ENCODE peak calls at places on chromosomes 6 and 20, in seven cellular contexts. T is IMR-90, Q is K562, N is HepG2, E is SK-N-SH, Y is H1, H is GM12878. J is an unnamed sample.

GRCh38 chr20:49063279-49063678 is 17.2 kb downstream of the CSE1L start:
- DNase-seq in T (no peak), Q (no peak), N (no peak), E (no peak), Y (no peak), H (no peak), J (no peak)

GRCh38 chr6:25303234-25303633 is 24.1 kb downstream of the CARMIL1 start:
- DNase-seq in T (no peak), Q (no peak), N (no peak), E (no peak), Y (no peak), H (no peak), J (no peak)

GRCh38 chr6:126308367-126308766 is 31.5 kb upstream of the CENPW start:
- DNase-seq in T (no peak), Q (no peak), N (no peak), E (no peak), Y (no peak), H (no peak), J (no peak)

GRCh38 chr6:145155873-145156782 is 579.2 kb downstream of the EPM2A start:
- DNase-seq in T (no peak), Q (no peak), N (no peak), E (no peak), Y (no peak), H (no peak), J (no peak)

GRCh38 chr20:41001497-41001896 is 27.1 kb upstream of the TOP1 start:
- DNase-seq in T (peak; percentile 33), Q (no peak), N (no peak), E (no peak), Y (no peak), H (no peak), J (no peak)

GRCh38 chr6:28947831-28948270 is 24.1 kb upstream of the TRIM27 start:
- DNase-seq in T (peak; percentile 59), Q (no peak), N (peak; percentile 94), E (no peak), Y (peak; percentile 10), H (no peak), J (no peak)

GRCh38 chr6:1496836-1497592 is 107.6 kb downstream of the FOXF2 start:
- DNase-seq in T (no peak), Q (no peak), N (no peak), E (no peak), Y (no peak), H (no peak), J (no peak)

GRCh38 chr6:167096991-167097390 is 25.9 kb upstream of the CCR6 start:
- DNase-seq in T (no peak), Q (no peak), N (no peak), E (no peak), Y (no peak), H (no peak), J (no peak)

GRCh38 chr6:139990865-139991264 is 616.4 kb upstream of the CITED2 start:
- DNase-seq in T (peak; percentile 52), Q (no peak), N (no peak), E (no peak), Y (no peak), H (no peak), J (no peak)

GRCh38 chr6:36123270-36124139 is 6.8 kb upstream of the MAPK13 start:
- DNase-seq in T (peak; percentile 69), Q (peak; percentile 93), N (peak; percentile 83), E (peak; percentile 89), Y (peak; percentile 93), H (no peak), J (peak; percentile 73)

GRCh38 chr6:156655267-156655918 is 121.8 kb upstream of the ARID1B start:
- DNase-seq in T (no peak), Q (no peak), N (no peak), E (no peak), Y (peak; percentile 68), H (no peak), J (no peak)

GRCh38 chr6:29477923-29478450 is 9.8 kb downstream of the MAS1L start:
- DNase-seq in T (no peak), Q (no peak), N (no peak), E (no peak), Y (no peak), H (no peak), J (no peak)

GRCh38 chr6:162817196-162817595 is 89.4 kb downstream of the PACRG start:
- DNase-seq in T (no peak), Q (no peak), N (no peak), E (no peak), Y (no peak), H (no peak), J (no peak)

GRCh38 chr6:106163446-106163965 is 77.4 kb downstream of the PRDM1 start:
- DNase-seq in T (peak; percentile 76), Q (no peak), N (no peak), E (no peak), Y (no peak), H (peak; percentile 69), J (no peak)

GRCh38 chr6:152642578-152643375 is 5.6 kb upstream of the SYNE1 start:
- DNase-seq in T (peak; percentile 55), Q (no peak), N (peak; percentile 53), E (peak; percentile 61), Y (peak; percentile 60), H (no peak), J (peak; percentile 78)
- TF ChIP-seq RFX5 in T (no peak), Q (no peak), N (no peak), E (no peak), Y (no peak), H (no peak), J (no peak)

GRCh38 chr6:27318973-27319372 is 6.9 kb upstream of the POM121L2 start:
- DNase-seq in T (no peak), Q (no peak), N (no peak), E (no peak), Y (no peak), H (no peak), J (no peak)

GRCh38 chr6:27321370-27321769 is 9.3 kb upstream of the POM121L2 start:
- DNase-seq in T (no peak), Q (no peak), N (no peak), E (no peak), Y (no peak), H (no peak), J (no peak)

GRCh38 chr6:27327023-27327742 is 15.1 kb upstream of the POM121L2 start:
- DNase-seq in T (no peak), Q (no peak), N (no peak), E (no peak), Y (no peak), H (no peak), J (no peak)

GRCh38 chr6:27321901-27322300 is 9.8 kb upstream of the POM121L2 start:
- DNase-seq in T (no peak), Q (no peak), N (no peak), E (no peak), Y (no peak), H (no peak), J (no peak)
- TF ChIP-seq RFX5 in T (no peak), Q (no peak), N (no peak), E (no peak), Y (no peak), H (no peak), J (no peak)

GRCh38 chr20:24131684-24132083 is 143.1 kb upstream of the GGTLC1 start:
- DNase-seq in T (no peak), Q (no peak), N (no peak), E (no peak), Y (no peak), H (no peak), J (no peak)
- TF ChIP-seq RFX5 in T (no peak), Q (no peak), N (no peak), E (no peak), Y (no peak), H (no peak), J (no peak)

GRCh38 chr6:3022765-3023662 is 23.3 kb downstream of the NQO2 start:
- DNase-seq in T (no peak), Q (no peak), N (no peak), E (no peak), Y (no peak), H (no peak), J (peak; percentile 16)

GRCh38 chr6:3031857-3032256 is 32.2 kb downstream of the NQO2 start:
- DNase-seq in T (no peak), Q (no peak), N (peak; percentile 43), E (no peak), Y (no peak), H (no peak), J (no peak)

GRCh38 chr6:3032986-3033385 is 33.3 kb downstream of the NQO2 start:
- DNase-seq in T (peak; percentile 61), Q (no peak), N (no peak), E (no peak), Y (no peak), H (no peak), J (no peak)

GRCh38 chr6:3023663-3024483 is 24.2 kb downstream of the NQO2 start:
- DNase-seq in T (peak; percentile 86), Q (peak; percentile 96), N (no peak), E (no peak), Y (peak; percentile 86), H (peak; percentile 63), J (peak; percentile 80)

DNA sequence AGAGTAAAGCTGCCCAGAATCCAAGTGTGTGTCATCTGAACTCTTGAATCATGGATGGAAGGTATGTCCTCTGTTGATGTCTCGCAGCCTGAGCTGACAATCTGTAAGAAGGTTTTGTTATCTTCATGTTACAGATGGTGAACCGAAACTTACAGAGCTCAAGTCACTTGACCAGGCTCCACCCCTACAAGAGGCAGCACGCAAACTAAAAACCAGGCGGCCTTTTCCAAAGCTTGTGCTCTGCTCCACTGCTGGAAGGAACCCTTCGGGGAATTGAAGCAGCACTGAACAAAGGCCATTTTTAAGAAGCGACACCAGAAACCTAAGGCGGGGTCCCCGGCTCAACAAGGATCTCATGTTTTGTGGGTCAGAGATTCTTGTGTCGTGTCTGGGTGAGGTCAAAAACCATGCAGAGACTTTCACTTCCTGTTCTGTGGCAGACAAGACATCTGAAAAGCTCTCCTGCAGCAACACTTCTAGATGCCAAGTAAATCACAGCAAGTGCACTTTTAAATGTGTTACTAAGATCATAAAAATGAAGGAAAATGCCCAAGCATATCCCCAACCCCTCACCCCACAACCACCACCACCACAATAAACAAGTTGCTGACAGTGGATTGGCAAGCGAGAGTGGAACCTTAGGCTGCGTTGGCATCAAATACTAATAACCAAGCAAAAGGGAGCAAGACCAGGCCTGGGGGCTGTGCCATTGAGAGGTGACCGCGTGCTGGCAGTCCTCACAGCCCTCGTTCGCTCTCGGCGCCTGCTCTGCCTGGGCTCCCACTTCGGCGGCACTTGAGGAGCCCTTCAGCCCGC is 27.3 kb downstream of the NQO2 start:
- DNase-seq in T (peak; percentile 72), Q (peak; percentile 59), N (no peak), E (no peak), Y (no peak), H (peak; percentile 63), J (no peak)
- TF ChIP-seq RFX5 in T (no peak), Q (no peak), N (no peak), E (no peak), Y (no peak), H (no peak), J (no peak)